ENCODE peak calls at places on chromosomes 4 and X, in four cellular contexts. P is choroid plexus epithelial cell; L is activated CD4-positive, alpha-beta T cell treated with anti-CD3 and anti-CD28 coated beads, Interleukin-2, amount 10 ng/mL, durations not matched to agents 24 days and 14 days; I is fibroblast of lung. N is an unnamed sample.

GRCh38 chr4:108116423-108117168 is 52.1 kb downstream of the LEF1 start:
- DNase-seq in P (no peak), I (no peak), L (peak; percentile 77), N (no peak)

GRCh38 chrX:48728653-48729052 is 32.1 kb downstream of the SUV39H1 start:
- DNase-seq in L (no peak), I (no peak), P (no peak), N (no peak)

GRCh38 chr4:101475246-101475645 is 127.9 kb upstream of the PPP3CA start:
- DNase-seq in P (no peak), I (no peak), L (no peak), N (no peak)

GRCh38 chr4:40493160-40493559 is 136.5 kb downstream of the RBM47 start:
- DNase-seq in I (peak; percentile 5), L (no peak), P (no peak), N (no peak)

GRCh38 chrX:148902581-148902980 is 402.2 kb downstream of the AFF2 start:
- DNase-seq in L (no peak), I (no peak), P (no peak), N (no peak)

GRCh38 chr4:6172093-6172926 is 28.0 kb downstream of the JAKMIP1 start:
- DNase-seq in I (no peak), L (no peak), P (no peak), N (no peak)

GRCh38 chr4:171621646-171622045 is 191.6 kb upstream of the GALNTL6 start:
- DNase-seq in I (no peak), L (no peak), P (no peak), N (no peak)

GRCh38 chrX:133888941-133889340 is 96.5 kb downstream of the GPC3 start:
- DNase-seq in I (no peak), P (no peak), L (no peak), N (no peak)

GRCh38 chrX:150765237-150765636 is 72.0 kb downstream of the MTMR1 start:
- DNase-seq in L (no peak), P (no peak), I (no peak), N (no peak)

GRCh38 chr4:105708376-105709080 is at the start of the genes GSTCD and INTS12:
- DNase-seq in P (peak; percentile 95), L (peak; percentile 96), I (peak; percentile 92), N (peak; percentile 95)

GRCh38 chr4:80125252-80126177 is 52.5 kb upstream of the ANTXR2 start:
- DNase-seq in P (peak; percentile 66), L (peak; percentile 81), I (peak; percentile 32), N (peak; percentile 30)

GRCh38 chrX:115941388-115941787 is 229.2 kb upstream of the AGTR2 start:
- DNase-seq in L (no peak), P (no peak), I (no peak), N (no peak)

GRCh38 chr4:139892973-139893736 is 227.5 kb downstream of the MGST2 start:
- DNase-seq in I (peak; percentile 77), P (no peak), L (no peak), N (no peak)

GRCh38 chr4:183201331-183201730 is 102.3 kb downstream of the WWC2 start:
- DNase-seq in L (no peak), I (peak; percentile 80), P (peak; percentile 74), N (peak; percentile 61)

GRCh38 chr4:98203406-98204235 is 57.6 kb upstream of the RAP1GDS1 start:
- DNase-seq in I (no peak), L (no peak), P (no peak), N (no peak)

GRCh38 chrX:115562492-115562872 is 1.5 kb downstream of the PLS3 start:
- DNase-seq in P (peak; percentile 67), I (peak; percentile 43), L (no peak), N (peak; percentile 55)

GRCh38 chrX:147550217-147550616 is 361.5 kb upstream of the FMR1 start:
- DNase-seq in P (no peak), L (no peak), I (no peak), N (no peak)

GRCh38 chr4:86848136-86848535 is 1.0 kb downstream of the SLC10A6 start:
- DNase-seq in L (no peak), P (no peak), I (peak; percentile 63), N (no peak)

GRCh38 chr4:113350576-113350975 is 301.1 kb downstream of the ANK2 start:
- DNase-seq in I (no peak), P (no peak), L (no peak), N (no peak)

GRCh38 chr4:212438-213174 is 88.3 kb downstream of the ZNF718 start:
- DNase-seq in P (peak; percentile 95), I (peak; percentile 92), L (peak; percentile 45), N (peak; percentile 89)

GRCh38 chrX:134685662-134686061 is 27.4 kb upstream of the PLAC1 start:
- DNase-seq in L (no peak), I (peak; percentile 59), P (peak; percentile 53), N (peak; percentile 65)

GRCh38 chr4:82898322-82899243 is 2.0 kb upstream of the THAP9 start:
- DNase-seq in P (peak; percentile 91), L (no peak), I (peak; percentile 94), N (peak; percentile 92)

GRCh38 chr4:11592276-11592675 is 163.6 kb upstream of the HS3ST1 start:
- DNase-seq in P (no peak), L (no peak), I (no peak), N (no peak)

GRCh38 chr4:163063891-163064290 is 102.8 kb downstream of the NAF1 start:
- DNase-seq in I (peak; percentile 61), L (no peak), P (peak; percentile 60), N (peak; percentile 49)

GRCh38 chrX:140500427-140500826 is 4.4 kb downstream of the SOX3 start:
- DNase-seq in L (no peak), I (no peak), P (no peak), N (no peak)

GRCh38 chrX:149374751-149375150 is 130.4 kb downstream of the IDS start:
- DNase-seq in P (no peak), L (no peak), I (peak; percentile 46), N (peak; percentile 0)

GRCh38 chr4:174521800-174522182 is 497 bp downstream of the HPGD start:
- DNase-seq in L (peak; percentile 68), I (no peak), P (no peak), N (no peak)

GRCh38 chr4:61772116-61772515 is 572.0 kb downstream of the ADGRL3 start:
- DNase-seq in I (peak; percentile 54), L (no peak), P (peak; percentile 45), N (no peak)

GRCh38 chr4:159400782-159401712 is 298.2 kb downstream of the RAPGEF2 start:
- DNase-seq in L (no peak), P (peak; percentile 76), I (no peak), N (peak; percentile 83)

GRCh38 chr4:137393043-137393442 is 139.3 kb downstream of the PCDH18 start:
- DNase-seq in L (no peak), P (peak; percentile 69), I (peak; percentile 56), N (peak; percentile 16)

GRCh38 chr4:2354127-2354526 is 64.3 kb downstream of the ZFYVE28 start:
- DNase-seq in L (peak; percentile 66), P (peak; percentile 31), I (no peak), N (no peak)

GRCh38 chr4:87506974-87507701 is 22.0 kb downstream of the SPARCL1 start:
- DNase-seq in P (peak; percentile 81), I (peak; percentile 95), L (no peak), N (peak; percentile 74)

GRCh38 chr4:40369437-40370278 is 34.5 kb downstream of the CHRNA9 start:
- DNase-seq in I (no peak), P (peak; percentile 2), L (no peak), N (no peak)